ENCODE peak calls at places on chromosomes 12 and 14, in ten cellular contexts. S, T, B, V, N, F, R, G, L and X are unnamed samples.

GRCh38 chr14:52852810-52853521 is 61.6 kb upstream of the GNPNAT1 start:
- DNase-seq in S (no peak), R (peak), N (no peak), F (no peak), G (no peak), L (no peak), T (no peak), B (no peak), V (no peak), X (no peak)

GRCh38 chr12:29455087-29455486 is 42.4 kb downstream of the OVCH1 start:
- DNase-seq in F (no peak), S (no peak), N (no peak), B (no peak), T (no peak), R (no peak), L (no peak), G (no peak), V (no peak), X (no peak)

GRCh38 chr12:117159674-117160073 is 30.6 kb downstream of the FBXO21 start:
- DNase-seq in N (no peak), F (no peak), G (no peak), S (no peak), V (no peak), B (no peak), T (no peak), L (no peak), R (no peak), X (no peak)

GRCh38 chr12:106885026-106885425 is 70.7 kb upstream of the TMEM263 start:
- DNase-seq in F (no peak), S (no peak), V (no peak), T (no peak), R (peak), N (no peak), G (no peak), B (no peak), L (no peak), X (no peak)

GRCh38 chr14:85248881-85249635 is 280.9 kb upstream of the FLRT2 start:
- DNase-seq in V (no peak), N (peak), F (no peak), T (no peak), B (no peak), R (no peak), S (no peak), L (no peak), G (no peak), X (no peak)

GRCh38 chr12:39402922-39403321 is 40.0 kb downstream of the KIF21A start:
- DNase-seq in F (no peak), R (no peak), L (no peak), N (peak), T (no peak), S (peak), G (no peak), V (no peak), B (no peak), X (no peak)

GRCh38 chr14:72792051-72792788 is 101.7 kb downstream of the DPF3 start:
- DNase-seq in S (no peak), R (no peak), G (peak), L (no peak), F (no peak), N (peak), T (no peak), B (no peak), V (no peak), X (no peak)

GRCh38 chr12:49776413-49776812 is 35.1 kb downstream of the TMBIM6 start:
- DNase-seq in G (peak), V (peak), L (peak), F (peak), N (peak), T (peak), B (no peak), S (peak), R (peak), X (peak)

GRCh38 chr12:16198884-16199283 is 78.6 kb downstream of the SLC15A5 start:
- DNase-seq in F (peak), B (no peak), S (no peak), T (no peak), L (no peak), N (no peak), R (no peak), V (peak), G (no peak), X (no peak)

GRCh38 chr12:131415781-131416180 is 295.1 kb upstream of the SFSWAP start:
- DNase-seq in L (no peak), S (no peak), R (peak), F (peak), N (no peak), T (no peak), B (no peak), V (no peak), G (no peak), X (peak)

DNA sequence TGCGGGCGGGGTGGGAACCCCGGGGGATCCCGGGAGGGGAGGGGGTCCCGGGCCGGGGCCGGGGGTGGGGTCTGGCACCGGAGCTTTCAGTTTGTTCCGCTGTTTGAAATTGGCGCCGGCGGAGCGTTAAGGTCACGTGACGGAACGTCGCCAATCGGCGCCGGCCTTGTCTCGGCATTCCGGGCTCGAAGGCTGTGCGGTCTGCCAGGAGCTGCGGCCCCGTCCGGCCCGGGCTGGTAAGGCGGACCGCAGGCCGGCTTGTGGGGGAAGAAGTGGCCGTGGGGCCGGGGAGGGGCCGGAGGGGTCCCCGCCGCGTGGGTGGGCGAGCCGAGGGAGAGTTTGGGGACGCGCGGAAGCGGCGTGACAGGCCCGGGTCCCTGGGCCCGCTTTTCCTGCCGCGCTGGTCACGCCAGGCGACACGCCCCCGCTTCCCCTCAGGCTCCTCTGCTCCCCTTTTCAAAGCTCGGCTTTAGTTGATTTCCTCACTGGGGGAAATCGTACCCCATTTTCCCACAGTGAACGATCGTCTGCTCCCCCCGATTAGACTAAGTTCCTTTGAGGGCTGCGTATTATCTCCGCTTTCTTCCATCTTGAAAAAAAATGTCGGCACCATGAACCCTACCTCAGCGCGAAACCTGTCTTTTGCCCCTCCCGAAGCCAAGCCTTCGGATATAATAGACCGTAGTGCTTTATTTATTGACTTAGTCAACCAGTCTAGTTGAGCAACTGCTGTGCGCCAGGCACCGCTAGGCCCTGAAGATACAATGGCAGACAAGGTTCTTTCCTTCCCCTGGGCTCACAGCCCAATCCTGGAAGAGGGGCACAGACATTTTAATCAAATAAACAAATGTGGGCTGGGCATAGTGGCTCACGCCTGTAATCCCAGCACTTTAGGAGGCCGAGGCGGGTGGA is at the start of the genes FOXM1 and RHNO1:
- DNase-seq in R (peak), G (peak), V (peak), N (peak), B (peak), S (peak), L (peak), F (peak), T (peak), X (peak)
- TF ChIP-seq CTCF in R (no peak), G (peak), V (peak), N (no peak), B (no peak), S (no peak), L (no peak), F (no peak), T (peak), X (no peak)

GRCh38 chr12:83040991-83041390 is 354.3 kb downstream of the TMTC2 start:
- DNase-seq in S (no peak), T (no peak), G (no peak), V (no peak), B (no peak), N (no peak), L (no peak), R (no peak), F (no peak), X (no peak)
- TF ChIP-seq CTCF in S (no peak), T (no peak), G (no peak), V (no peak), B (no peak), N (no peak), L (no peak), R (no peak), F (no peak), X (no peak)

DNA sequence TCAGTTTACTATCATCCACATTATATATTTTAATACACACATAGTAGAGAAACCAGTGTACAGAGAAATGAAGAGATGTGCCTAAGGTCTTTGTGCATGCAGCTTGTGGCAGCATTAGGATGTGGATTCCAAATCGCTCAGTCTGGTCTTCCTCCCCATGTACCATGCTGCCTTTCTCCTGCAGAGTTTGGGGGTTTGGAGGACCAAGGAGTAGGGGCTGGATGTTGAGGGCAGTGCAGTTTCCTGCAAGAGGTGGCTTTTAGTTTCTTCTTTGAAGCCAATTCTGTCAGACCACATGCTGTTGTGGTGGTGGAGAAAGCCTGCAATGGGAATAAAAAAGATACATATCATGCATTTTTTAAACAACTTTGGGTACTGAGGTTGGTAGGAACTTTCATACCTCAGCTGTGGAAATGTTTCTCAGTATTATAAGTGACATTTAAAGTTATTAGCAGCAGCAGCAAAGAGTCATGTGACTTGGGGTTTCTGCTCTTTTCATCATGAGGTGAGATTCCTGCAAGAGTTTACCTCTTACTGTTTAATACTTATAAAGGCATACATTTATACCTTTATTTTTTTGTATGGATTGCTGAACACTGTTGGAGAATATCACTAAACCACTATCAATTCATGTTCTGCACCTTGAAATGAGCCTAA is 34.4 kb downstream of the TESPA1 start:
- DNase-seq in B (no peak), G (no peak), R (no peak), S (no peak), N (no peak), V (no peak), T (no peak), F (no peak), L (no peak), X (no peak)
- TF ChIP-seq CTCF in B (no peak), G (no peak), R (no peak), S (no peak), N (no peak), V (no peak), T (no peak), F (no peak), L (no peak), X (no peak)

DNA sequence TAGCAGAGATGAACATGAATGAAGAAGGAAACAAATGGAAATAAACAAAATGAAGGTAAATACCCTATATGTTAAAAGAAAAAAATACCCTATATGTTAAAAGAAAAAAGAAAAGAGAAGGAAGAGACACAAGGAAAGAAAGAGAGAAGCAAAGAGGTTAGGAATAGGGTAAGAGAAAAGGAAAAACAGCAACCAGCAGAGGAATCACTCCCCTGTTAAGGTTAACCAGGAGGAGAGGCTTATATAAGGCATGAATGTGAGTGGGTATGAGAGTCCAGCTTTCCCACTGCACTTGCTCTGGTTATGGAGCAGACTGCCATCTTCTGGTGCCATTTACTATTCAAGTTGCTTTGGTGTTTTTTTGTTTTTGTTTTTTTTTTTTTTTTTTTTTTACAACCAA is 3.1 kb downstream of the PPP1R3E start:
- DNase-seq in G (no peak), S (no peak), N (peak), V (no peak), T (peak), L (no peak), F (peak), B (no peak), R (peak), X (no peak)
- TF ChIP-seq CTCF in G (peak), S (no peak), N (no peak), V (peak), T (peak), L (no peak), F (peak), B (no peak), R (peak), X (peak)

DNA sequence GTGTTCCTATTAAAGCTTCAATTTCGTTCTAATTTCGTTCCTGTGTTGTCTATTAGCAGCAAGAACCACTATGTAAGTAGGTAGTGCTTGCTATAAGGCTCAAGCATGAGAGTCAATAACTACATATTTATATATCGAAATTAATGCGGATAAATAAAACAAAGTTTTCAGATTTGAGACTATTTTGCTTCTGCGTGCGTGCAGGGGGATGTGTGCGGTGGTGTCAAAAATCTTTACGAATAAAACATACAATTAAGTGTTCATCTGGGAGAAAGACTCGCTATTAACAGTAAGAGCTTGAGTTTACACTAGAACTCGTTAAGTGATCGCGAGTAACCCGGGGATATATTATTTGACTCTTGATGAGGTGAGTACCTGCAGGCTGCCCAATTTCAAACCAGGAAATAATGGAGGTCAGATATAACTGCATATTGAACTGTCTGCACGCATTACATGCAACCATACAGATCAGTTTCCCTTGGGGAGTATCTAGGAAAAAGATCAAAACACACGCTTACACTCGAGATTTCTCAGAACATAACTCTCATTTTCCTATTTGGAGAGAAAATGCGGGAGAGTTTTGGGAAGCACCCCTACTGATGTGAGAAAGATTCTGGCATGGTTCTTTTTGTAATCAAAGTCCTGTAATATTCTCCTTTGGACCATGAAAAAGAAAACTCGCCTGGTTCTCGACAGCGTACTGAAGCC is 814 bp downstream of the TWF1 start:
- DNase-seq in S (peak), L (no peak), T (peak), G (no peak), F (peak), B (no peak), N (no peak), R (peak), V (peak), X (no peak)
- TF ChIP-seq CTCF in S (no peak), L (no peak), T (no peak), G (no peak), F (no peak), B (no peak), N (no peak), R (no peak), V (no peak), X (no peak)

GRCh38 chr12:2652401-2653081 is 142.2 kb upstream of the FKBP4 start:
- DNase-seq in G (no peak), R (no peak), B (no peak), N (no peak), T (no peak), S (no peak), L (no peak), V (no peak), F (no peak), X (no peak)
- TF ChIP-seq CTCF in G (no peak), R (no peak), B (no peak), N (no peak), T (no peak), S (no peak), L (no peak), V (no peak), F (no peak), X (no peak)

GRCh38 chr12:6540181-6540877 is 6.0 kb downstream of the GAPDH start:
- DNase-seq in S (peak), V (peak), B (no peak), G (peak), N (peak), R (peak), F (peak), T (peak), L (peak), X (peak)
- TF ChIP-seq CTCF in S (no peak), V (no peak), B (no peak), G (no peak), N (no peak), R (peak), F (peak), T (no peak), L (no peak), X (no peak)